ENCODE peak calls at places on chromosomes 12 and 14, in nine cellular contexts. I, C, K, T, A, Y, G, R and B are unnamed samples.

GRCh38 chr12:131543040-131543439 is 167.8 kb upstream of the SFSWAP start:
- DNase-seq in I (no peak), C (no peak), K (no peak), T (no peak), A (no peak), Y (no peak), G (no peak), R (no peak), B (no peak)

GRCh38 chr14:51792819-51793218 is 67.6 kb upstream of the GNG2 start:
- DNase-seq in I (no peak), C (no peak), K (no peak), T (no peak), A (no peak), Y (peak; percentile 21), G (no peak), R (no peak), B (no peak)

GRCh38 chr12:111636209-111636928 is 37.3 kb upstream of the ATXN2 start:
- DNase-seq in I (no peak), C (peak; percentile 13), K (peak; percentile 40), T (no peak), A (peak; percentile 47), Y (peak; percentile 91), G (no peak), R (no peak), B (no peak)

GRCh38 chr14:105375635-105376057 is 22.7 kb upstream of the TEX22 start:
- DNase-seq in I (no peak), C (no peak), K (peak; percentile 18), T (no peak), A (no peak), Y (peak; percentile 3), G (peak; percentile 92), R (no peak), B (no peak)

GRCh38 chr14:104280085-104280901 is 141.9 kb downstream of the KIF26A start:
- DNase-seq in I (no peak), C (no peak), K (no peak), T (no peak), A (no peak), Y (no peak), G (no peak), R (no peak), B (no peak)

GRCh38 chr12:57133916-57134315 is 5.6 kb downstream of the LRP1 start:
- DNase-seq in I (no peak), C (no peak), K (no peak), T (no peak), A (peak; percentile 78), Y (no peak), G (no peak), R (no peak), B (no peak)

GRCh38 chr12:68962855-68963455 is 30.0 kb upstream of the CPM start:
- DNase-seq in I (no peak), C (no peak), K (no peak), T (peak; percentile 71), A (no peak), Y (no peak), G (no peak), R (no peak), B (no peak)

GRCh38 chr12:6851153-6851920 is at the start of gene CDCA3:
- DNase-seq in I (peak; percentile 88), C (peak; percentile 97), K (peak; percentile 98), T (peak; percentile 99), A (peak; percentile 91), Y (peak; percentile 99), G (peak; percentile 98), R (peak; percentile 100), B (peak; percentile 100)

GRCh38 chr12:65731771-65732170 is 92.5 kb upstream of the HMGA2 start:
- DNase-seq in I (no peak), C (no peak), K (no peak), T (no peak), A (no peak), Y (no peak), G (no peak), R (no peak), B (no peak)

GRCh38 chr12:19916982-19917381 is 451.4 kb upstream of the PDE3A start:
- DNase-seq in I (no peak), C (no peak), K (no peak), T (no peak), A (no peak), Y (no peak), G (no peak), R (no peak), B (no peak)

GRCh38 chr12:57090924-57091632 is 2.2 kb downstream of the NAB2 start:
- DNase-seq in I (no peak), C (no peak), K (no peak), T (no peak), A (no peak), Y (no peak), G (no peak), R (no peak), B (peak; percentile 3)

GRCh38 chr14:67971627-67972625 is 152.3 kb downstream of the RAD51B start:
- DNase-seq in I (no peak), C (no peak), K (no peak), T (peak; percentile 86), A (no peak), Y (no peak), G (no peak), R (peak; percentile 17), B (no peak)

GRCh38 chr14:79540394-79540793 is 670.9 kb downstream of the DIO2 start:
- DNase-seq in I (no peak), C (no peak), K (no peak), T (peak; percentile 56), A (no peak), Y (no peak), G (no peak), R (no peak), B (no peak)

GRCh38 chr14:79544671-79545070 is 666.6 kb downstream of the DIO2 start:
- DNase-seq in I (no peak), C (no peak), K (peak; percentile 80), T (no peak), A (no peak), Y (peak; percentile 1), G (no peak), R (no peak), B (no peak)

GRCh38 chr14:79542121-79542520 is 669.2 kb downstream of the DIO2 start:
- DNase-seq in I (no peak), C (no peak), K (peak; percentile 55), T (no peak), A (no peak), Y (peak; percentile 18), G (no peak), R (no peak), B (no peak)

GRCh38 chr14:79543348-79543747 is 668.0 kb downstream of the DIO2 start:
- DNase-seq in I (no peak), C (no peak), K (no peak), T (no peak), A (no peak), Y (no peak), G (no peak), R (no peak), B (no peak)

DNA sequence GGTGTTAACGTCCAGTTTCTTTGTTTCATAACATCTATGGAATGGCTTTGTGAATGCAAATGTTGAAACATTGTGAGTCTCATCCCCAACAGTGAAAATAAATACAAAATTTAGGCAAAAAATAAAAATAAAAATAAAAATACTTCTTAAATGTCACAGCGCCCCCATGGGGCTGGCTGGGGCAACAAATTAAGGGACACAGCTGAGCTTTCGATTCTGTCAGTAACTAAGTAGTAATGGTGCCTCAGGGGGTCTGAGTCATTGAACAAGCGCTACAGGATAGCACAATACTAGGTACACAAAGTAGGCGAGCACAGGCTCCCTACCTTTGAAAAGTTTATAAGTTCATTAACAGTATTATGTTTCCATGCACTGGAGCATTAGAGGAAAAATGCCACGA is 667.3 kb downstream of the DIO2 start:
- DNase-seq in I (no peak), C (no peak), K (peak; percentile 82), T (peak; percentile 87), A (no peak), Y (peak; percentile 32), G (peak; percentile 1), R (no peak), B (no peak)
- TF ChIP-seq CTCF in I (peak; percentile 39), C (no peak), K (peak; percentile 84), T (peak; percentile 57), A (no peak), Y (peak; percentile 52), G (peak; percentile 22), R (no peak), B (peak; percentile 12)

GRCh38 chr14:48398675-48399282 is 723.4 kb upstream of the MDGA2 start:
- DNase-seq in I (no peak), C (no peak), K (peak; percentile 43), T (peak; percentile 59), A (no peak), Y (peak; percentile 36), G (no peak), R (peak; percentile 51), B (peak; percentile 9)
- TF ChIP-seq CTCF in I (peak; percentile 48), C (peak; percentile 27), K (peak; percentile 58), T (peak; percentile 63), A (peak; percentile 32), Y (peak; percentile 51), G (peak; percentile 68), R (peak; percentile 79), B (peak; percentile 57)

DNA sequence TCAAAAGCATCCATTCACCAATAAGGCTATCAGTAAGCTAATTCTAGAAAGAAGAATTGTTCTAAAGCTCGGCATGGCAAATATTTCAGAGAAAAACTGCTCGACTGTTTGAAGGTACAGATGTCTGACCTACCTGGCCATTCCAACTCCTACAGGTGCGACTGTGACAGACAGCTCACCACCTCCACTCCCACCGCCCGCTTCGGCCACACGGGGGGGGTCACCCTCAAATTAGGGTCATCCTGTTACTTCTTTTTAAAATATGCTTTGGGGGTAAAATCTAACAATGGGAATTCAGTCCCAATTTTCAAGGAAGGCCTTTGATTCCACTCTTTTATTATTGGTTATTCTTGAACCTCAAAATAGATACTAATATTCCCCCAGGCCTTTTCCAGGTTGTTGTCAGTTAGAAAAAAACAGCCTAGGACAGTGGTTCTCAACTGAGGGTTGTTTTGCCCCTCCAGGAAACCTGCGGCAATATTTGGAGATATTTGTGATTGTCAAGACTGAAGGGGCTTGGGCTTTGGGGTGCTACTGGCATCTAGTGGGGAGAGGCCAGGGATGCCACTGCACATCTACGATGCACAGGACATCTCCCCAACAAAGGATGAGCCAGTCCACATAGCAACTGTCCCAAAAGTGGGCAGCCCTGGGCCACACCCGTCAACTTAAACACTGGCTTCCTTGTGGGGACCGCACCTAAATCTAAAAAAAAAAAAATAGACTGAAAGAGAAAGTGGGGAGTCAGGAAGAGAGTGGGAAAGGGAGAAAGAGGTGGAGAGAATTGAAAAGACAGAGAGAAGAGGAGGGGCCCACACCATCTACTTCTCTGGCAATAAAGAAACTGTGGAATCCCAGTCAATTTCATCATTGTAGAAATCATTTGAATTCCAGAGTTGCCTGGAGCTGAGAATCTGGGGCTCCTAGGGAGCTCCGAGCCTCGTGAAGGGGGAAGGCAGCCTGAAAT is 81.0 kb downstream of the BCL11B start:
- DNase-seq in I (no peak), C (no peak), K (no peak), T (no peak), A (no peak), Y (no peak), G (peak; percentile 64), R (peak; percentile 15), B (no peak)
- TF ChIP-seq CTCF in I (no peak), C (no peak), K (peak; percentile 24), T (peak; percentile 18), A (no peak), Y (no peak), G (no peak), R (peak; percentile 45), B (no peak)

DNA sequence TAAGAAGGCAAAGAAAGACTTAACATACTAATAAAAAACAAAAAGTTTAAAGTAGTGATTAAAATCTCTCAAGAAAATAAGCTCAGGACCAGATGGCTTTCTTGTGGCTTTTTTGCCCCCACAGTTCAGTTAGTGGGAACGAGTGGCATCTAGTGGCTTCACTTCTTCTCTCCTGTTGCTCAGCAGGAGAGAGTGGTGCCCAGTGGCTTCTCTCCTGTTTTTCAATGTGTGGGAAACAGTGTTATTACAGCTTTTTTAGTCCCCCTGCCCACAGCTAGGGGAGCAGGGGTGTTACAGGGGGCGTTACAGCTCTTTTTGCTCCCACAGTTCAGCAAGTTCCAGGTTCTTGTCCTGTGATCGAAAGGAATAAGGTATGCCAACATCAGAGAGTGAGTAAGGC is 135.2 kb downstream of the RERGL start:
- DNase-seq in I (no peak), C (no peak), K (no peak), T (no peak), A (no peak), Y (no peak), G (no peak), R (no peak), B (no peak)
- TF ChIP-seq CTCF in I (no peak), C (no peak), K (peak; percentile 5), T (no peak), A (no peak), Y (no peak), G (no peak), R (no peak), B (no peak)